ENCODE peak calls at places on chromosomes 11 and 22, in six cellular contexts. W, K, Z, S, B and D are unnamed samples.

GRCh38 chr11:13463779-13464290 is 813 bp upstream of the BTBD10 start:
- DNase-seq in B (no peak), K (no peak), Z (no peak), W (no peak), S (no peak), D (no peak)

GRCh38 chr11:94800394-94800793 is 32.2 kb downstream of the AMOTL1 start:
- DNase-seq in K (no peak), Z (no peak), B (peak; percentile 76), W (no peak), S (no peak), D (no peak)

GRCh38 chr22:29144786-29145160 is 60.9 kb upstream of the EMID1 start:
- DNase-seq in K (no peak), B (no peak), Z (no peak), S (peak; percentile 14), W (peak; percentile 35), D (no peak)

GRCh38 chr11:12724301-12725046 is 50.3 kb downstream of the TEAD1 start:
- DNase-seq in K (no peak), W (peak; percentile 94), S (peak; percentile 75), Z (peak; percentile 98), B (peak; percentile 93), D (no peak)

GRCh38 chr22:49087163-49087562 is 740.5 kb downstream of the BRD1 start:
- DNase-seq in K (peak; percentile 36), W (no peak), B (no peak), Z (no peak), S (no peak), D (no peak)

GRCh38 chr11:101618691-101619090 is 34.9 kb upstream of the TRPC6 start:
- DNase-seq in B (no peak), Z (peak; percentile 65), S (no peak), K (no peak), W (no peak), D (no peak)

GRCh38 chr22:19957445-19957844 is 15.8 kb upstream of the TXNRD2 start:
- DNase-seq in B (no peak), K (peak; percentile 66), S (no peak), W (no peak), Z (no peak), D (no peak)

GRCh38 chr11:73800407-73800806 is 12.7 kb downstream of the MRPL48 start:
- DNase-seq in K (no peak), W (no peak), B (no peak), Z (no peak), S (no peak), D (no peak)

GRCh38 chr11:12868315-12869073 is 140.6 kb upstream of the RASSF10 start:
- DNase-seq in Z (peak; percentile 62), K (no peak), W (no peak), S (no peak), B (no peak), D (no peak)

GRCh38 chr22:46479046-46479445 is 58.4 kb downstream of the CELSR1 start:
- DNase-seq in S (no peak), B (no peak), K (no peak), Z (no peak), W (no peak), D (no peak)

GRCh38 chr22:49958462-49958921 is 2.1 kb upstream of the PIM3 start:
- DNase-seq in B (peak; percentile 29), W (no peak), K (peak; percentile 76), Z (no peak), S (peak; percentile 26), D (no peak)

GRCh38 chr11:128549256-128549944 is 38.0 kb downstream of the ETS1 start:
- DNase-seq in W (no peak), K (peak; percentile 81), B (peak; percentile 67), S (no peak), Z (peak; percentile 60), D (no peak)

GRCh38 chr11:8011981-8012444 is 24.9 kb downstream of the EIF3F start:
- DNase-seq in B (no peak), S (no peak), K (no peak), Z (peak; percentile 68), W (no peak), D (no peak)

GRCh38 chr11:6812391-6813005 is 13.0 kb upstream of the OR6A2 start:
- DNase-seq in S (no peak), Z (peak; percentile 33), W (peak; percentile 66), K (no peak), B (no peak), D (no peak)

GRCh38 chr11:12123177-12123576 is 12.8 kb downstream of the MICAL2 start:
- DNase-seq in K (no peak), W (no peak), Z (peak; percentile 82), B (no peak), S (no peak), D (no peak)

GRCh38 chr22:35450824-35451541 is 51.0 kb downstream of the MCM5 start:
- DNase-seq in B (no peak), W (no peak), Z (no peak), S (no peak), K (no peak), D (no peak)

GRCh38 chr22:29621761-29622526 is 18.5 kb downstream of the NF2 start:
- DNase-seq in W (no peak), S (no peak), K (no peak), Z (peak; percentile 80), B (no peak), D (no peak)

GRCh38 chr22:29342577-29343312 is 27.2 kb upstream of the RASL10A start:
- DNase-seq in S (peak; percentile 58), K (no peak), Z (no peak), B (no peak), W (no peak), D (no peak)

GRCh38 chr11:40130427-40130826 is 1329.0 kb downstream of the LRRC4C start:
- DNase-seq in S (no peak), W (no peak), B (no peak), Z (no peak), K (no peak), D (no peak)

GRCh38 chr11:129434641-129435498 is 59.2 kb downstream of the BARX2 start:
- DNase-seq in W (no peak), S (no peak), B (no peak), K (no peak), Z (no peak), D (no peak)

GRCh38 chr11:118099838-118100570 is 13.2 kb upstream of the SMIM35 start:
- DNase-seq in S (no peak), B (no peak), K (no peak), W (no peak), Z (no peak), D (no peak)

GRCh38 chr11:108224908-108225786 is 2.3 kb downstream of the ATM start:
- DNase-seq in Z (no peak), S (no peak), B (no peak), K (peak; percentile 80), W (no peak), D (no peak)

GRCh38 chr11:79400717-79401330 is 40.0 kb downstream of the TENM4 start:
- DNase-seq in K (no peak), Z (no peak), W (no peak), S (peak; percentile 48), B (peak; percentile 40), D (no peak)

GRCh38 chr11:128261011-128261421 is 326.3 kb downstream of the ETS1 start:
- DNase-seq in S (no peak), W (no peak), B (no peak), Z (no peak), K (no peak), D (no peak)

GRCh38 chr11:9219572-9219971 is 45.6 kb downstream of the DENND5A start:
- DNase-seq in B (no peak), Z (peak; percentile 57), W (no peak), S (no peak), K (no peak), D (no peak)

GRCh38 chr11:73467505-73467904 is 91.3 kb downstream of the RELT start:
- DNase-seq in K (no peak), W (no peak), S (no peak), Z (no peak), B (no peak), D (no peak)

GRCh38 chr11:92226331-92227232 is 2.0 kb downstream of the FAT3 start:
- DNase-seq in B (no peak), W (no peak), Z (peak; percentile 2), S (no peak), K (no peak), D (peak; percentile 76)
- H3K4me3 ChIP-seq in B (peak overlapping the region; percentile 26), W (no peak overlapping the region), Z (peak overlapping the region; percentile 10), S (peak overlapping the region; percentile 52), K (no peak overlapping the region), D (peak overlapping the region; percentile 79)

DNA sequence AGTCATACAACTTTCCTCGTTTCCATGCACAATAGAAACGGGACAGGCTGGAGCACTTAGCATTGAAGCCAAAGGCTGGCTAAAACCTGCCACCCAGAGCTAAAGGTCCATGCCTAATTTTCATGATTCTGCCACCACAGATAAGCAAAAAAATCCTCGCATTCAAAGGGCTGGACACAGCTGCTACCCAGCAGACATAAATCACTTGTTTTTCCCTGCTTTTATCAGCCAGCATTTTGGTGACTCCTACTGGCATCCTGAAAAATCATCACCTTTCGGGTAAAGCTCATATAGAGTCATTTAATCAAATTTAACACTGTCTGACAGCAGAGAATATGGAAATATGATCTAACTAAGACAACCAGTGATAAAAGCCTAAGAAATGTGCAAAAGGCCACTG is 37.9 kb downstream of the ALG9 start:
- DNase-seq in S (no peak), B (no peak), K (no peak), W (no peak), Z (peak; percentile 60), D (no peak)
- TF ChIP-seq CTCF in S (no peak), B (no peak), K (no peak), W (no peak), Z (peak; percentile 26), D (no peak)

GRCh38 chr22:21734540-21735197 is 925 bp downstream of the YPEL1 start:
- DNase-seq in K (no peak), B (no peak), W (no peak), S (no peak), Z (no peak), D (no peak)

GRCh38 chr22:21735198-21736083 is at the start of gene YPEL1:
- DNase-seq in B (peak; percentile 97), S (peak; percentile 98), W (peak; percentile 98), Z (peak; percentile 96), K (peak; percentile 99), D (peak; percentile 96)

GRCh38 chr22:21738081-21738480 is 2.5 kb upstream of the YPEL1 start:
- DNase-seq in K (no peak), B (no peak), S (no peak), Z (no peak), W (no peak), D (no peak)

GRCh38 chr22:21736948-21737347 is 1.4 kb upstream of the YPEL1 start:
- DNase-seq in Z (no peak), W (no peak), B (no peak), S (no peak), K (no peak), D (no peak)

DNA sequence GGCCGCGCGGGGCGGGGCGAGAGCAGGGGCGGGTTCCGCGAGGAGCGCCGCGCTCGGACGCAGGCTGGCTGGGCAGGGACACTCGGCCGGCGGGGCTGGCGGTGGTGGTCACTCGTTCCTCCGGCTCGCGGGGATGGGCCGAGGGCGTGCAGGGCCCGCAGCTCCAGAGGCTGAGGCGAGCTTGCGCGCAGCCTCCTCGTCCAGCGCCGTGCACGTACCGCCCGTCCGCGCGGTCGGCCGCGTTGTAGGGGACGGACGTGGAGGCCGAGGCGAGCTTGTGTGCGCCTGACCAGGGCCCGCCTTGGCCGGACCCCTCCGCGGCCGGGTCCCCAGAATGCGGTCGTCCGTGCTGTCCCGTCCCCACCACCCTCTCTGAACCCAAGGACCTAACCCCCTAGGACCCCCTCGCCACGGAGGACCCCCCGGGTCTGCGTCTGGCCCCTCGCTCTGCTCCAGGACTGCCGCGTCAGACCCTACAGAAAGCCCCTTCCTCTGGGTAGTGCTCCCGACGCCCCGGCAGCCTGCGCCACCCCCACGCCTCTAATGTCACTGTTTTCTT is 569 bp upstream of the YPEL1 start:
- DNase-seq in K (no peak), B (no peak), Z (no peak), W (no peak), S (no peak), D (no peak)
- H3K4me3 ChIP-seq in K (peak overlapping the region; percentile 69), B (peak overlapping the region; percentile 58), Z (peak overlapping the region; percentile 54), W (peak overlapping the region; percentile 48), S (peak overlapping the region; percentile 63), D (peak overlapping the region; percentile 85)

GRCh38 chr11:19428206-19429001 is 187.7 kb upstream of the E2F8 start:
- DNase-seq in K (no peak), Z (no peak), S (no peak), W (no peak), B (no peak), D (no peak)
- TF ChIP-seq CTCF in K (no peak), Z (no peak), S (no peak), W (no peak), B (no peak), D (no peak)